ENCODE peak calls at places on chromosomes 1 and 21, in eight cellular contexts. W is GM12878, X is IMR-90, B is heart left ventricle, N is uterus, R is ovary, U is esophagus squamous epithelium, Y is breast epithelium. T is an unnamed sample. For H3K27me3, the result is how much of the 10 kb centered on the place peaks cover.

GRCh38 chr1:207219979-207220889 is 101.2 kb upstream of the CD55 start:
- DNase-seq in W (no peak), X (no peak), B (no peak), N (no peak), R (no peak), U (no peak), Y (no peak), T (no peak)

GRCh38 chr1:50923564-50923963 is 36.5 kb downstream of the FAF1 start:
- DNase-seq in W (no peak), X (no peak), B (no peak), N (no peak), R (no peak), U (no peak), Y (no peak), T (no peak)

GRCh38 chr1:228393268-228393699 is 13.4 kb downstream of the TRIM11 start:
- DNase-seq in W (no peak), X (peak), B (peak), N (no peak), R (no peak), U (no peak), Y (no peak), T (peak)

GRCh38 chr1:94819945-94820746 is at the start of gene SLC44A3:
- DNase-seq in W (no peak), X (peak), B (peak), N (peak), R (peak), U (no peak), Y (peak), T (peak)

GRCh38 chr1:115230281-115230680 is 107.8 kb downstream of the NGF start:
- DNase-seq in W (no peak), X (no peak), B (no peak), N (no peak), R (no peak), U (no peak), Y (no peak), T (no peak)

GRCh38 chr21:45977396-45977795 is 4.2 kb upstream of the COL6A1 start:
- DNase-seq in W (no peak), X (no peak), B (peak), N (peak), R (peak), U (no peak), Y (peak), T (no peak)

GRCh38 chr1:53615101-53615500 is 123.9 kb downstream of the GLIS1 start:
- DNase-seq in W (no peak), X (no peak), B (peak), N (no peak), R (no peak), U (no peak), Y (peak), T (no peak)

GRCh38 chr1:9595156-9595967 is 6.7 kb downstream of the TMEM201 start:
- DNase-seq in W (no peak), X (no peak), B (no peak), N (no peak), R (no peak), U (no peak), Y (no peak), T (no peak)

GRCh38 chr1:116881879-116882520 is 27.7 kb upstream of the PTGFRN start:
- DNase-seq in W (no peak), X (peak), B (no peak), N (peak), R (peak), U (no peak), Y (no peak), T (peak)

GRCh38 chr1:106962591-106962990 is 93.9 kb upstream of the PRMT6 start:
- DNase-seq in W (no peak), X (no peak), B (no peak), N (no peak), R (no peak), U (no peak), Y (no peak), T (no peak)

GRCh38 chr1:62082456-62083363 is 111.9 kb upstream of the L1TD1 start:
- DNase-seq in W (no peak), X (peak), B (no peak), N (peak), R (peak), U (no peak), Y (no peak), T (peak)

GRCh38 chr1:229570891-229571516 is 12.5 kb upstream of the ABCB10 start:
- DNase-seq in W (no peak), X (no peak), B (no peak), N (no peak), R (no peak), U (no peak), Y (no peak), T (no peak)

GRCh38 chr1:112509005-112509659 is 367 bp downstream of the WNT2B start:
- DNase-seq in W (no peak), X (no peak), B (peak), N (no peak), R (peak), U (no peak), Y (no peak), T (no peak)

GRCh38 chr1:180643693-180644092 is 11.9 kb downstream of the XPR1 start:
- DNase-seq in W (no peak), X (peak), B (no peak), N (no peak), R (no peak), U (no peak), Y (no peak), T (peak)

GRCh38 chr21:46325073-46325912 is 1.3 kb downstream of the PCNT start:
- DNase-seq in W (no peak), X (peak), B (peak), N (peak), R (peak), U (no peak), Y (no peak), T (peak)

GRCh38 chr21:28644762-28645161 is 347.9 kb downstream of the LTN1 start:
- DNase-seq in W (no peak), X (no peak), B (no peak), N (no peak), R (no peak), U (no peak), Y (no peak), T (no peak)

GRCh38 chr1:151992345-151993083 is 1.1 kb downstream of the S100A10 start:
- DNase-seq in W (no peak), X (peak), B (peak), N (peak), R (peak), U (peak), Y (peak), T (peak)

GRCh38 chr1:199282910-199283309 is 644.1 kb downstream of the PTPRC start:
- DNase-seq in W (no peak), X (peak), B (no peak), N (no peak), R (no peak), U (no peak), Y (no peak), T (no peak)

GRCh38 chr1:46447499-46448108 is 42.0 kb upstream of the DMBX1 start:
- DNase-seq in W (no peak), X (no peak), B (peak), N (no peak), R (no peak), U (no peak), Y (no peak), T (no peak)

GRCh38 chr1:90558126-90558525 is 159.0 kb downstream of the BARHL2 start:
- DNase-seq in W (no peak), X (no peak), B (no peak), N (no peak), R (no peak), U (no peak), Y (no peak), T (no peak)

GRCh38 chr1:53331446-53332187 is 3.7 kb upstream of the LRP8 start:
- DNase-seq in W (no peak), X (no peak), B (no peak), N (peak), R (peak), U (no peak), Y (no peak), T (no peak)

GRCh38 chr1:26023826-26024225 is 2.3 kb downstream of the EXTL1 start:
- DNase-seq in W (no peak), X (no peak), B (peak), N (no peak), R (no peak), U (no peak), Y (no peak), T (no peak)

GRCh38 chr1:1206376-1207253 is at the start of gene TNFRSF18:
- DNase-seq in W (no peak), X (no peak), B (peak), N (no peak), R (no peak), U (no peak), Y (no peak), T (peak)

GRCh38 chr1:228059536-228060457 is 22.7 kb upstream of the ARF1 start:
- DNase-seq in W (no peak), X (no peak), B (peak), N (peak), R (no peak), U (no peak), Y (peak), T (peak)

GRCh38 chr1:197041486-197042353 is 25.3 kb downstream of the F13B start:
- DNase-seq in W (no peak), X (no peak), B (no peak), N (no peak), R (no peak), U (no peak), Y (no peak), T (no peak)

GRCh38 chr1:23405946-23406345 is 18.6 kb downstream of the TCEA3 start:
- DNase-seq in W (no peak), X (no peak), B (no peak), N (no peak), R (no peak), U (no peak), Y (no peak), T (no peak)

GRCh38 chr1:16618719-16619118 is 5.4 kb upstream of the NBPF1 start:
- DNase-seq in W (no peak), X (no peak), B (peak), N (peak), R (peak), U (no peak), Y (peak), T (peak)

GRCh38 chr1:177282976-177283375 is 112.2 kb downstream of the BRINP2 start:
- DNase-seq in W (no peak), X (no peak), B (no peak), N (no peak), R (no peak), U (no peak), Y (no peak), T (no peak)

GRCh38 chr1:101198842-101199636 is 37.8 kb upstream of the S1PR1 start:
- DNase-seq in W (peak), X (no peak), B (no peak), N (no peak), R (no peak), U (no peak), Y (no peak), T (no peak)

GRCh38 chr1:94672934-94673333 is 131.4 kb upstream of the F3 start:
- DNase-seq in W (no peak), X (peak), B (no peak), N (no peak), R (no peak), U (no peak), Y (no peak), T (no peak)

GRCh38 chr1:167489581-167490340 is 28.6 kb downstream of the CD247 start:
- DNase-seq in W (no peak), X (no peak), B (no peak), N (no peak), R (no peak), U (no peak), Y (no peak), T (no peak)

GRCh38 chr1:61077676-61078521 is 4.5 kb upstream of the NFIA start:
- DNase-seq in W (peak), X (peak), B (peak), N (peak), R (peak), U (peak), Y (peak), T (peak)
- H3K27me3 ChIP-seq in W (under half), X (under half), B (under half), N (under half), R (under half), U (under half), Y (under half), T (under half)

DNA sequence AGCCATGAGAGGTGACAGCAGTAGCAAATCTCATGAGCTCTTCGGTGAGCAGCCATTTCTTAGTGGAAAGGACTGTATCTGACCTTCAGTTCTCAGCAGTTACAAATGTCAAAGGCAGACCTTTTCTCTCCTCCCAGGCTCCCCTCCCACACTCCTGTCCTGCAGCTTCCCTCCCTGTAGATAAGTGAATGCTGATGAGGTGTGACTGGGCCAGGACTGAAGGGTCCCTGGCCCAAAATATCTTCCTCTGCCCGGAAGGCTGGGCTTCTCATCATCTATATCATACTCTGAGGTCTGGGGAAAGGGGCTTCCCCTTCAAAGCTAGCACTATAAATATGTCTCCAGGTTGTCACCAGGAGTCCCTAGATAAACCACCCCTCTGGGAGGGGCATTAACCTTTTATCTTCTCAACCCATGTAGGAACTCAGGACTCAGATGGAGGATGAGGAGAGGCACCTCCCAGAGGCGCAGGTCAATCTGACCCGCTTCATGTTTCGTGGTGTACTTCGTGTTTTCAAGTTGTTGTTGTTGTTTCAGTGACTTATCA is 3.6 kb upstream of the ADAMTSL4 start:
- DNase-seq in W (no peak), X (no peak), B (no peak), N (no peak), R (no peak), U (no peak), Y (no peak), T (no peak)
- TF ChIP-seq POLR2A in W (no peak), X (no peak), B (no peak), N (no peak), R (no peak), U (no peak), Y (no peak), T (no peak)

GRCh38 chr1:214842856-214843255 is 239.7 kb upstream of the KCNK2 start:
- DNase-seq in W (no peak), X (peak), B (no peak), N (no peak), R (no peak), U (no peak), Y (no peak), T (no peak)
- TF ChIP-seq CTCF in W (no peak), X (no peak), B (no peak), N (no peak), R (no peak), U (no peak), Y (no peak), T (no peak)

GRCh38 chr21:33047231-33047630 is 21.5 kb downstream of the OLIG2 start:
- DNase-seq in W (no peak), X (peak), B (no peak), N (no peak), R (no peak), U (no peak), Y (no peak), T (no peak)
- H3K27me3 ChIP-seq in W (under half), X (under half), B (half or more), N (under half), R (under half), U (under half), Y (under half), T (under half)

DNA sequence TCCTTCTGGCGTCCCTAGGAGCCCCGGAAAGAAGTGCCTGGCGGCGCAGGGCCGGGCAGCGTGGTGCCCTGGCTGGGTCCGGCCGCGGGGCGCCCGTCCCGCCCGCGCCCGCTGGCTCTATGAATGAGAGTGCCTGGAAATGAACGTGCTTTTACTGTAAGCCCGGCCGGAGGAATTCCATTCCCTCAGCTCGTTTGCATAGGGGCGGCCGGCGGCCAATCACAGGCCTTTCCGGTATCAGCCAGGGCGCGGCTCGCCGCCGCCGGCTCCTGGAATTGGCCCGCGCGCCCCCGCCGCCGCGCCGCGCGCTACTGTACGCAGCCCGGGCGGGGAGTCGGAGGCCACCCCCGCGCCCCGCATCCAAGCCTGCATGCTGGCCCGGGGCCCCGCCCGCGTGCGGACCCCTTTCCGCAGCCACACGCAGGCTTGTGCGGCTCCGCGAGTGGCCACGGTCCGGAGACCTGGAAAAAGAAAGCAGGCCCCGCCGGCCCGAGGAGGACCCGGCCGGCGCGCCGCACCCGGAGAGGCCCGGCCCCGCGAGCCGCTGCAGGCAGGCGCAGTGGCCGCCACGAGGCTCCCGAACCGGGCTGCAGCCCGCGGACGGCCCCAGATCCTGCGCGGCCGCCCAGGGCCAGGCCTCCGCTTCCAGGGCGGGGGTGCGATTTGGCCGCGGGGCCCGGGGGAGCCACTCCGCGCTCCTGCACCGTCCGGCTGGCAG is 160.4 kb downstream of the RUNX1 start:
- DNase-seq in W (no peak), X (peak), B (peak), N (peak), R (peak), U (peak), Y (peak), T (peak)
- TF ChIP-seq POLR2A in W (peak), X (peak), B (no peak), N (peak), R (peak), U (peak), Y (peak), T (peak)

GRCh38 chr1:221543529-221544120 is 198.3 kb downstream of the DUSP10 start:
- DNase-seq in W (no peak), X (peak), B (no peak), N (no peak), R (no peak), U (no peak), Y (no peak), T (peak)

GRCh38 chr1:221541296-221541695 is 200.6 kb downstream of the DUSP10 start:
- DNase-seq in W (no peak), X (no peak), B (no peak), N (no peak), R (no peak), U (no peak), Y (no peak), T (no peak)
- TF ChIP-seq CTCF in W (no peak), X (no peak), B (no peak), N (no peak), R (no peak), U (no peak), Y (no peak), T (no peak)

GRCh38 chr1:39490596-39491145 is 765 bp upstream of the BMP8A start:
- DNase-seq in W (no peak), X (no peak), B (no peak), N (no peak), R (no peak), U (no peak), Y (no peak), T (peak)
- H3K27me3 ChIP-seq in W (under half), X (under half), B (under half), N (under half), R (under half), U (under half), Y (under half), T (under half)

T was measured in body of pancreas.